ENCODE peak calls at places on chromosomes 13 and 19, in four cellular contexts. D is cerebellar cortex, H is T-cell, Y is tibial nerve. J is an unnamed sample.

GRCh38 chr19:46297700-46298476 is 1.0 kb downstream of the HIF3A start:
- DNase-seq in D (peak; percentile 13), H (no peak), Y (peak; percentile 59), J (peak; percentile 79)

GRCh38 chr19:3670796-3671679 is 29.2 kb downstream of the PIP5K1C start:
- DNase-seq in D (no peak), H (peak; percentile 28), Y (peak; percentile 65), J (peak; percentile 92)

GRCh38 chr13:104954210-104954609 is 1581.3 kb downstream of the EFNB2 start:
- DNase-seq in D (no peak), H (no peak), Y (no peak), J (no peak)

GRCh38 chr19:19548915-19549537 is 11.0 kb downstream of the CILP2 start:
- DNase-seq in D (no peak), H (no peak), Y (no peak), J (no peak)

GRCh38 chr19:21483589-21484170 is 21.7 kb upstream of the ZNF429 start:
- DNase-seq in D (no peak), H (peak; percentile 53), Y (peak; percentile 20), J (peak; percentile 63)

GRCh38 chr13:60043262-60043661 is 120.5 kb downstream of the DIAPH3 start:
- DNase-seq in D (no peak), H (no peak), Y (no peak), J (no peak)

GRCh38 chr13:96403241-96403640 is 313.3 kb downstream of the HS6ST3 start:
- DNase-seq in D (no peak), H (no peak), Y (no peak), J (no peak)

GRCh38 chr19:5697022-5697889 is 7.2 kb downstream of the RPL36 start:
- DNase-seq in D (peak; percentile 47), H (no peak), Y (no peak), J (no peak)

GRCh38 chr19:10271543-10272086 is 695 bp downstream of the ICAM1 start:
- DNase-seq in D (no peak), H (peak; percentile 37), Y (no peak), J (no peak)

GRCh38 chr19:29098863-29099481 is 114.0 kb downstream of the UQCRFS1 start:
- DNase-seq in D (no peak), H (no peak), Y (peak; percentile 64), J (peak; percentile 56)

GRCh38 chr13:50842711-50843255 is 709 bp downstream of the DLEU7 start:
- DNase-seq in D (peak; percentile 47), H (no peak), Y (no peak), J (no peak)

GRCh38 chr19:41993612-41994483 is at the start of gene ATP1A3:
- DNase-seq in D (peak; percentile 79), H (peak; percentile 58), Y (no peak), J (no peak)

GRCh38 chr19:31538879-31539278 is 189.6 kb upstream of the TSHZ3 start:
- DNase-seq in D (no peak), H (no peak), Y (no peak), J (no peak)

GRCh38 chr13:51978836-51979556 is 32.3 kb downstream of the ATP7B start:
- DNase-seq in D (no peak), H (no peak), Y (no peak), J (no peak)

GRCh38 chr13:96391606-96392005 is 301.7 kb downstream of the HS6ST3 start:
- DNase-seq in D (no peak), H (no peak), Y (no peak), J (no peak)

GRCh38 chr13:98105929-98106336 is 37.0 kb upstream of the FARP1 start:
- DNase-seq in D (no peak), H (no peak), Y (no peak), J (no peak)

GRCh38 chr19:50658438-50659317 is 9.4 kb downstream of the C19orf81 start:
- DNase-seq in D (peak; percentile 89), H (peak; percentile 29), Y (peak; percentile 16), J (peak; percentile 23)

GRCh38 chr19:45254044-45254531 is 3.0 kb downstream of the MARK4 start:
- DNase-seq in D (no peak), H (no peak), Y (no peak), J (no peak)

GRCh38 chr13:68697551-68697950 is 1410.1 kb upstream of the ATXN8OS start:
- DNase-seq in D (no peak), H (no peak), Y (no peak), J (no peak)

GRCh38 chr13:73065665-73066350 is 7.0 kb downstream of the KLF5 start:
- DNase-seq in D (no peak), H (no peak), Y (no peak), J (no peak)

GRCh38 chr13:110379905-110380341 is 72.8 kb downstream of the COL4A2 start:
- DNase-seq in D (no peak), H (no peak), Y (no peak), J (peak; percentile 11)

GRCh38 chr13:43760257-43760656 is 26.5 kb downstream of the ENOX1 start:
- DNase-seq in D (no peak), H (no peak), Y (no peak), J (no peak)

GRCh38 chr19:46861691-46862503 is 1.1 kb downstream of the ARHGAP35 start:
- DNase-seq in D (peak; percentile 34), H (no peak), Y (no peak), J (peak; percentile 25)

GRCh38 chr13:98190889-98191444 is 13.9 kb upstream of the RNF113B start:
- DNase-seq in D (no peak), H (no peak), Y (no peak), J (no peak)

GRCh38 chr19:52296773-52297600 is at the start of gene ZNF480:
- DNase-seq in D (peak; percentile 83), H (peak; percentile 86), Y (peak; percentile 81), J (peak; percentile 77)

GRCh38 chr13:91739751-91740150 is 341.3 kb downstream of the GPC5 start:
- DNase-seq in D (no peak), H (no peak), Y (no peak), J (no peak)

GRCh38 chr19:8519388-8519787 is 5.4 kb upstream of the ZNF414 start:
- DNase-seq in D (no peak), H (no peak), Y (no peak), J (no peak)

GRCh38 chr19:49488046-49488862 is 846 bp downstream of the RPL13A start:
- DNase-seq in D (no peak), H (no peak), Y (no peak), J (no peak)

GRCh38 chr13:96935971-96936370 is 58.3 kb downstream of the OXGR1 start:
- DNase-seq in D (no peak), H (no peak), Y (no peak), J (no peak)

GRCh38 chr13:96769874-96770273 is 224.4 kb downstream of the OXGR1 start:
- DNase-seq in D (no peak), H (no peak), Y (no peak), J (no peak)

GRCh38 chr13:49560270-49561063 is 24.9 kb downstream of the RCBTB1 start:
- DNase-seq in D (no peak), H (no peak), Y (no peak), J (no peak)